ENCODE peak calls at places on chromosomes 13 and 19, in five cellular contexts. One of them, this sample, is unnamed.

GRCh38 chr13:22055259-22055658 is 384.4 kb downstream of the FGF9 start:
- DNase-seq in astrocyte of the hippocampus: no peak
- DNase-seq in activated CD4-positive, alpha-beta T cell treated with anti-CD3 and anti-CD28 coated beads for 1 hour: no peak
- DNase-seq in adrenal gland: no peak
- DNase-seq in A172: no peak
- DNase-seq in this sample: no peak

GRCh38 chr13:34391071-34391470 is 551.0 kb upstream of the NBEA start:
- DNase-seq in astrocyte of the hippocampus: peak
- DNase-seq in activated CD4-positive, alpha-beta T cell treated with anti-CD3 and anti-CD28 coated beads for 1 hour: no peak
- DNase-seq in adrenal gland: no peak
- DNase-seq in A172: peak
- DNase-seq in this sample: no peak

GRCh38 chr19:20186163-20186562 is 19.1 kb downstream of the ZNF486 start:
- DNase-seq in activated CD4-positive, alpha-beta T cell treated with anti-CD3 and anti-CD28 coated beads for 1 hour: no peak
- DNase-seq in A172: no peak
- DNase-seq in adrenal gland: no peak
- DNase-seq in astrocyte of the hippocampus: no peak
- DNase-seq in this sample: no peak

GRCh38 chr19:52735734-52736133 is 890 bp upstream of the ZNF611 start:
- DNase-seq in astrocyte of the hippocampus: peak
- DNase-seq in adrenal gland: peak
- DNase-seq in A172: no peak
- DNase-seq in activated CD4-positive, alpha-beta T cell treated with anti-CD3 and anti-CD28 coated beads for 1 hour: no peak
- DNase-seq in this sample: peak

GRCh38 chr13:76210262-76210661 is 574.1 kb downstream of the LMO7 start:
- DNase-seq in astrocyte of the hippocampus: peak
- DNase-seq in A172: no peak
- DNase-seq in adrenal gland: no peak
- DNase-seq in activated CD4-positive, alpha-beta T cell treated with anti-CD3 and anti-CD28 coated beads for 1 hour: no peak
- DNase-seq in this sample: no peak

GRCh38 chr19:14505488-14506239 is 9.7 kb upstream of the GIPC1 start:
- DNase-seq in activated CD4-positive, alpha-beta T cell treated with anti-CD3 and anti-CD28 coated beads for 1 hour: peak
- DNase-seq in adrenal gland: no peak
- DNase-seq in astrocyte of the hippocampus: peak
- DNase-seq in A172: peak
- DNase-seq in this sample: peak

GRCh38 chr13:41823486-41823885 is 137.4 kb downstream of the VWA8 start:
- DNase-seq in A172: no peak
- DNase-seq in activated CD4-positive, alpha-beta T cell treated with anti-CD3 and anti-CD28 coated beads for 1 hour: no peak
- DNase-seq in adrenal gland: no peak
- DNase-seq in astrocyte of the hippocampus: no peak
- DNase-seq in this sample: no peak

GRCh38 chr19:10431943-10432735 is 11.8 kb downstream of the PDE4A start:
- DNase-seq in activated CD4-positive, alpha-beta T cell treated with anti-CD3 and anti-CD28 coated beads for 1 hour: peak
- DNase-seq in adrenal gland: peak
- DNase-seq in astrocyte of the hippocampus: no peak
- DNase-seq in A172: no peak
- DNase-seq in this sample: peak

GRCh38 chr19:17125052-17125727 is 49.6 kb downstream of the MYO9B start:
- DNase-seq in adrenal gland: no peak
- DNase-seq in astrocyte of the hippocampus: peak
- DNase-seq in activated CD4-positive, alpha-beta T cell treated with anti-CD3 and anti-CD28 coated beads for 1 hour: no peak
- DNase-seq in A172: no peak
- DNase-seq in this sample: no peak

GRCh38 chr19:54517483-54517882 is 14.9 kb downstream of the LAIR2 start:
- DNase-seq in astrocyte of the hippocampus: peak
- DNase-seq in adrenal gland: peak
- DNase-seq in activated CD4-positive, alpha-beta T cell treated with anti-CD3 and anti-CD28 coated beads for 1 hour: no peak
- DNase-seq in A172: peak
- DNase-seq in this sample: peak

GRCh38 chr19:35693835-35694599 is 10.3 kb upstream of the ZBTB32 start:
- DNase-seq in activated CD4-positive, alpha-beta T cell treated with anti-CD3 and anti-CD28 coated beads for 1 hour: peak
- DNase-seq in adrenal gland: peak
- DNase-seq in astrocyte of the hippocampus: peak
- DNase-seq in A172: peak
- DNase-seq in this sample: peak

GRCh38 chr19:49491030-49491803 is 3.8 kb downstream of the RPL13A start:
- DNase-seq in A172: no peak
- DNase-seq in activated CD4-positive, alpha-beta T cell treated with anti-CD3 and anti-CD28 coated beads for 1 hour: no peak
- DNase-seq in adrenal gland: no peak
- DNase-seq in astrocyte of the hippocampus: no peak
- DNase-seq in this sample: no peak

GRCh38 chr13:60288569-60288968 is 108.5 kb upstream of the TDRD3 start:
- DNase-seq in astrocyte of the hippocampus: no peak
- DNase-seq in A172: no peak
- DNase-seq in activated CD4-positive, alpha-beta T cell treated with anti-CD3 and anti-CD28 coated beads for 1 hour: no peak
- DNase-seq in adrenal gland: no peak
- DNase-seq in this sample: no peak

GRCh38 chr19:10305139-10305806 is 4.3 kb downstream of the ZGLP1 start:
- DNase-seq in astrocyte of the hippocampus: no peak
- DNase-seq in activated CD4-positive, alpha-beta T cell treated with anti-CD3 and anti-CD28 coated beads for 1 hour: no peak
- DNase-seq in A172: peak
- DNase-seq in adrenal gland: no peak
- DNase-seq in this sample: no peak